ENCODE peak calls at places on chromosomes 7 and 10, in four cellular contexts. I is uterus, D is GM13976, M is HFFc6. E is an unnamed sample.

GRCh38 chr10:60414877-60415585 is 25.4 kb upstream of the ANK3 start:
- DNase-seq in I (no peak), D (no peak), M (peak), E (no peak)

GRCh38 chr7:36777062-36777461 is 52.8 kb upstream of the AOAH start:
- DNase-seq in I (no peak), D (no peak), M (no peak), E (no peak)

GRCh38 chr10:72218329-72218728 is 2.3 kb upstream of the ASCC1 start:
- DNase-seq in I (no peak), D (no peak), M (no peak), E (no peak)

GRCh38 chr7:37957236-37957970 is 37.0 kb downstream of the EPDR1 start:
- DNase-seq in I (no peak), D (no peak), M (no peak), E (no peak)

GRCh38 chr10:89891006-89891405 is 189.6 kb downstream of the KIF20B start:
- DNase-seq in I (no peak), D (no peak), M (no peak), E (no peak)

GRCh38 chr7:77426521-77427051 is 10.4 kb upstream of the GSAP start:
- DNase-seq in I (no peak), D (no peak), M (peak), E (no peak)

GRCh38 chr7:90345548-90346319 is 782 bp upstream of the GTPBP10 start:
- DNase-seq in I (no peak), D (peak), M (peak), E (peak)

GRCh38 chr7:36736827-36737211 is 12.5 kb upstream of the AOAH start:
- DNase-seq in I (no peak), D (no peak), M (no peak), E (peak)

GRCh38 chr7:77459311-77459726 is 43.2 kb upstream of the GSAP start:
- DNase-seq in I (no peak), D (no peak), M (no peak), E (no peak)

GRCh38 chr10:92240289-92241157 is 50.4 kb downstream of the CPEB3 start:
- DNase-seq in I (peak), D (peak), M (peak), E (peak)

GRCh38 chr7:29980151-29980550 is 9.4 kb downstream of the SCRN1 start:
- DNase-seq in I (no peak), D (no peak), M (no peak), E (no peak)

GRCh38 chr10:21159669-21160068 is 262.6 kb upstream of the NEBL start:
- DNase-seq in I (no peak), D (no peak), M (no peak), E (no peak)

GRCh38 chr7:110129159-110129558 is 961.8 kb upstream of the LRRN3 start:
- DNase-seq in I (no peak), D (no peak), M (no peak), E (no peak)

GRCh38 chr7:110131344-110131743 is 959.6 kb upstream of the LRRN3 start:
- DNase-seq in I (no peak), D (no peak), M (no peak), E (no peak)

GRCh38 chr7:110130669-110131068 is 960.3 kb upstream of the LRRN3 start:
- DNase-seq in I (no peak), D (no peak), M (peak), E (no peak)
- TF ChIP-seq CTCF in I (no peak), D (no peak), M (peak), E (no peak)

GRCh38 chr7:155815332-155816191 is 3.3 kb upstream of the SHH start:
- DNase-seq in I (no peak), D (peak), M (peak), E (peak)
- TF ChIP-seq CTCF in I (no peak), D (peak), M (peak), E (peak)

GRCh38 chr7:111729483-111729882 is 167.2 kb upstream of the IMMP2L start:
- DNase-seq in I (no peak), D (no peak), M (no peak), E (no peak)
- TF ChIP-seq CTCF in I (no peak), D (no peak), M (peak), E (no peak)

GRCh38 chr7:31129067-31129466 is 77.0 kb downstream of the ADCYAP1R1 start:
- DNase-seq in I (no peak), D (no peak), M (no peak), E (no peak)
- TF ChIP-seq CTCF in I (no peak), D (no peak), M (peak), E (no peak)

GRCh38 chr7:149474309-149475120 is 13.7 kb upstream of the ZNF777 start:
- DNase-seq in I (no peak), D (no peak), M (no peak), E (no peak)
- TF ChIP-seq CTCF in I (no peak), D (no peak), M (peak), E (no peak)

DNA sequence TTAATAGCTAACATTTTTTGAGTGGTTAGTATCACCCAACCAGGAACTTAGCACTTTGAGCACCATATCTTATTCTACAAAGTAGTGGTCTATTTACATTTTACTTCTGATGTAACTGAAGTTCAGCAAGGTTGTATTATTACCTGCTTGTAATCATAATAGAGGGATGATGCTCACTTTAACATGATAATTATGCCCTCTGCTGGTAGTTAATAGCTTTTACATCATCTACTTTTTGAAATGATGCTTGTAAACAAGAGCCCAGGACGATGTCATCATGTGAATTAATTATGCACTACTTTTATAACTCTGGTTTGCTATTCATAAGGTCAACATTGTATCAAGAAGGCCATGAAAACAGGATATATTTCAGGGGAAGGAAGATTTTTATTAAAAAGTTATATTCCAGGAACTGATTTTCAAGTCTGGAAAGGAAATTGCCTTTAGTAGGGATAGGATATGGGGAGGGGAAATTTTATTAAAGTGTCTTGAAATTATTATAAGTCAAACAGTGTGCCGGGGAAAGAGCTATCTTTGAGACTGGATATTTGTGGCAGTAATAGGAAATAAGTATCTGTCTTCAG is 80.3 kb upstream of the SCIN start:
- DNase-seq in I (no peak), D (peak), M (peak), E (no peak)
- TF ChIP-seq CTCF in I (peak), D (peak), M (peak), E (peak)

GRCh38 chr7:87561702-87562101 is 39.0 kb downstream of the ABCB1 start:
- DNase-seq in I (no peak), D (no peak), M (no peak), E (no peak)
- TF ChIP-seq CTCF in I (no peak), D (no peak), M (no peak), E (no peak)

GRCh38 chr7:128860158-128861073 is 2.2 kb upstream of the ATP6V1F start:
- DNase-seq in I (peak), D (no peak), M (peak), E (no peak)
- TF ChIP-seq CTCF in I (no peak), D (no peak), M (peak), E (no peak)

DNA sequence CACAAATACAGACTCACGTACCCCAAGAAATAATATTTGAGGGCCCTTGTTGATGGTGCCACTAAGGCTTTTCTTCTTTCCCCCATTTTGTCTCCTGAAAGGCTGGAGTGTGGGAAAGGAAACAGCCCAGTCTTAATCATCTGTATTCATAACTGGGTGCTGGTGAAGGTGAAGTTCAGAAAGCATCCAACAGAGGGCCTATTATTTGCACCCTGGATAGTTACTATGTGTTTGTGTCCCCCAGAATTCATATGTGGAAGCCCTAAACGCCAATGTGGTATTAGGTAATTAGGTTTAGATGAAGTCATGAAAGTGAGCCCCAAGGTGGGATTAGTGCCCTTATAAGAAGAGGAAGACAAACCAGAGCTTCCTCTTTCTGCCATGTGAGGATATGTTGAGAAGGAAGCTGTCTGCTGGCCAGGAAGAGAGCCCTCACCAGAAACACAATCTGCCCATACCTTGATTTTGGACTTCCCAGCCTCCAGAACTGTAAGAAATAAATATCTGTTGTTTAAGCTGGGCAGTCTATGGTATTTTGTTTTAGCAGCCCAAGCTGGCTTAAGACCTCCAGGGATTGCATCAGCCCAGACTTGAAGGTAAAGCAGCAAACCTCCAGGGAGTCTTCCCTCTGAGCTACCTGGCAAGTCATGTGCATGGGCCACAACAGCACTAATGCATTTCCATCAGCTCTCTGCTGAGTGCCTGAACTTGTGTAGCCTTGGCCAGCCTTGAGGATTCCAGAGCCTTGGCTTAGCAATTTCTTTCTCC is 90.0 kb upstream of the ADRB1 start:
- DNase-seq in I (no peak), D (no peak), M (no peak), E (no peak)
- TF ChIP-seq CTCF in I (no peak), D (no peak), M (peak), E (no peak)